ENCODE peak calls at places on chromosomes 5 and 9, in seven cellular contexts. J, M, Q, I, H, W and D are unnamed samples.
A peak's percentile ranks its signal among the peaks of the same experiment; 100 is the strongest.

GRCh38 chr9:86096382-86096781 is 3.0 kb downstream of the GOLM1 start:
- DNase-seq in J (no peak), M (no peak), Q (no peak), I (peak; percentile 49), H (no peak), W (no peak), D (no peak)

GRCh38 chr9:136434580-136435169 is 5.0 kb downstream of the INPP5E start:
- DNase-seq in J (no peak), M (no peak), Q (no peak), I (no peak), H (no peak), W (no peak), D (no peak)

GRCh38 chr9:112180387-112180881 is 5.3 kb upstream of the SUSD1 start:
- DNase-seq in J (no peak), M (no peak), Q (no peak), I (peak; percentile 13), H (peak; percentile 86), W (no peak), D (no peak)

GRCh38 chr5:83721878-83722779 is 1.5 kb upstream of the HAPLN1 start:
- DNase-seq in J (peak; percentile 45), M (no peak), Q (no peak), I (peak; percentile 68), H (peak; percentile 20), W (peak; percentile 91), D (peak; percentile 94)

GRCh38 chr9:110078626-110079025 is 129.3 kb downstream of the C9orf152 start:
- DNase-seq in J (no peak), M (no peak), Q (no peak), I (no peak), H (no peak), W (no peak), D (no peak)

GRCh38 chr9:126860757-126861466 is 473 bp downstream of the ZBTB34 start:
- DNase-seq in J (peak; percentile 47), M (peak; percentile 72), Q (no peak), I (no peak), H (no peak), W (peak; percentile 47), D (peak; percentile 79)

GRCh38 chr5:143495823-143496275 is 92.4 kb upstream of the NR3C1 start:
- DNase-seq in J (no peak), M (no peak), Q (no peak), I (peak; percentile 80), H (no peak), W (no peak), D (no peak)

GRCh38 chr5:73801736-73802135 is 175.7 kb downstream of the ARHGEF28 start:
- DNase-seq in J (no peak), M (no peak), Q (no peak), I (no peak), H (no peak), W (no peak), D (no peak)

GRCh38 chr5:88049737-88050136 is 218.9 kb downstream of the TMEM161B start:
- DNase-seq in J (no peak), M (no peak), Q (no peak), I (no peak), H (no peak), W (no peak), D (no peak)

GRCh38 chr9:111805841-111806241 is 11.1 kb upstream of the SHOC1 start:
- DNase-seq in J (no peak), M (no peak), Q (no peak), I (peak; percentile 76), H (no peak), W (no peak), D (no peak)

GRCh38 chr5:138783976-138784375 is 30.8 kb downstream of the CTNNA1 start:
- DNase-seq in J (no peak), M (no peak), Q (no peak), I (no peak), H (no peak), W (no peak), D (no peak)

GRCh38 chr5:139684350-139684880 is 36.3 kb downstream of the CXXC5 start:
- DNase-seq in J (no peak), M (no peak), Q (no peak), I (no peak), H (no peak), W (no peak), D (no peak)

GRCh38 chr9:113598451-113598850 is 134.9 kb downstream of the RGS3 start:
- DNase-seq in J (no peak), M (peak; percentile 30), Q (no peak), I (no peak), H (no peak), W (no peak), D (no peak)

GRCh38 chr5:147831465-147831864 is at the start of gene SPINK1:
- DNase-seq in J (no peak), M (no peak), Q (no peak), I (no peak), H (no peak), W (peak; percentile 75), D (no peak)

DNA sequence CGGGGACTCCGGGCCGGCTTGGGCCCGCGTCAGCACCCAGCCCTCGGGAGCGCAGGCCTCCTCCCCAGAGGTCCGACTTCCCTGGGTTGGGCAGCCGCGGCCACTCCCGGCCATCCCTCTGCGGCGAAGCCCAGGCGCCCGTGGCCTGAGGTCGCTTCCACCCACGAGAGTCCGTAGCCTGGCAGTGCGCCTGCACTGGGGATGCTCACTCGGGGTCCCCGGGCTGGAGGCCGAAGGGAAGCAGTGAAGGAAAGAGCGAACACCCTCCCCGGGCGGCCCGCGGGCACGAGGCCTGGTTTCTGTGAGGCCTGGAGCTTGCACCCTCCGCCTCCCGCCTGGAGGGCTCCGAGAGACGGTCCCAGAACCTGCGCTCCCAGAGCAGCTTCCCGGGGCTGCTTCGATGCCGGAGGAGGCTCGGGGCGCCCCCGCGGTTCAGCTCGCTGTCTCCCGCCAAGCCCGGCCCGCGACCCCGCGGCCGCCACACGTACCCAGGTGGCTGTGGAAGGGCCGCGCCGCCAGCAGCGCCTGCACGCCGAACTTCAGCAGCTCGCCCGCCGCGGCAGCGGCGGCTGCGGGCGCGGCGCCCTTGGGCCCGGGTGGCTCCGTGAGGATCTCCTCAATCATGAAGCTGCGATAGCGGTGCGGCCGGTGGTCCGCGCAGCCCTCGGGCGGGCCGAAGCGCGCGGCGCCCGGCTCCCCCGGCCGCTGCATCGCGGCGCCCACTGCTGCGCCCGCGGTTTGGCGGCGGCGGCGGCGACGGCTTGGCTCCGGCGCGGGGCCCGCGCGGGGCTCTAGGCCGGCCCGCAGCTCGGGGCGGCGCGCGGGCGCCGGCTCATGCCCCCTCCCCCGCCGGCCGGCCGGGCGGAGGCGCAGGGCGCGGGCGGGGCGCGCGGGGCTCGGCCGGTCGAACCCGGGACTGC is at the start of gene BARX1:
- DNase-seq in J (no peak), M (no peak), Q (no peak), I (no peak), H (no peak), W (no peak), D (peak; percentile 78)
- H3K4me3 ChIP-seq in J (no peak within 1 kb of the TSS), M (peak within 1 kb of the TSS; percentile 50), Q (no peak within 1 kb of the TSS), I (no peak within 1 kb of the TSS), H (no peak within 1 kb of the TSS), W (no peak within 1 kb of the TSS), D (no peak within 1 kb of the TSS)

GRCh38 chr5:172583931-172584511 is 57.0 kb upstream of the NEURL1B start:
- DNase-seq in J (no peak), M (peak; percentile 85), Q (no peak), I (no peak), H (no peak), W (no peak), D (no peak)
- H3K4me3 ChIP-seq in J (no peak overlapping the region), M (no peak overlapping the region), Q (no peak overlapping the region), I (no peak overlapping the region), H (no peak overlapping the region), W (no peak overlapping the region), D (no peak overlapping the region)

GRCh38 chr9:124262596-124263045 is 4.9 kb downstream of the NEK6 start:
- DNase-seq in J (no peak), M (no peak), Q (no peak), I (peak; percentile 41), H (no peak), W (no peak), D (peak; percentile 61)
- H3K4me3 ChIP-seq in J (no peak overlapping the region), M (no peak overlapping the region), Q (peak overlapping the region; percentile 97), I (peak overlapping the region; percentile 46), H (no peak overlapping the region), W (no peak overlapping the region), D (no peak overlapping the region)

DNA sequence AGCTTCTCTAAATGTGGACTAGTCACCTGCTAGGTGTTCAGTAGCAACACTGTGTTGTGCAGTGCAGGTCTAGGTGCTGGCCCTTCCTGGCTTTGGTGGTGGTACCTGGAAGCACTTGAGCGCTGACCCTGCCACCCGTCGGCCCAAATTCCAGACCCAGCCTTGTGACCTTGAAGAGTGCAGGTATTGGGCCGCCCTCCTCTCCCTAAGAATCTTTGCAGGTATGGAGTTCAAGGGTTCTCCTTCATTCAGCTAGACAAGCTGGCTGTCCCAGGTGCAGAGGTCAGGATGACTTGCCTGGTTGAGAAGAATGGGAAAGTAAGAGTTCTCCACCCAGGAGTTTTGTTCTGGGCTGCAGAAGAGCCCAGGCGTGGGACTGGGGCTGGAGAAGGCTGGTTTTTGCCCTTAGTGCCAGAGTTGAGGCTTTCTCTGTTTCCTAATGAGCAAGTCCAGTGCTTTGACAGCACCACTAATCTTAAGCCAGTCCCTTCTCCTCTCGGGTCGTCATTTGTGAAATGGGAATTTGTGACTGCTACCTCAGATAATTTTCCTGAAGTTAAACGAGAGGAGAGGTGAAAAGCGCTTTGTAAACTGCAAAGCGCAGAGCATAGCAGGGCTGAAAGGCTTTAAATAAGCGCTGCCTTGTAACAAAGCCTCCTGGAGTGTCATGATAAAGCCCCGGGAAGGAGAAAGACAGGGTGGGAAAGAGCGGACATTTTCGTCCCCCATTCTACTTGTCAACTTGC is 4.0 kb downstream of the FOXE1 start:
- DNase-seq in J (peak; percentile 36), M (no peak), Q (no peak), I (no peak), H (no peak), W (no peak), D (peak; percentile 59)
- H3K4me3 ChIP-seq in J (peak overlapping the region; percentile 97), M (no peak overlapping the region), Q (no peak overlapping the region), I (no peak overlapping the region), H (no peak overlapping the region), W (no peak overlapping the region), D (peak overlapping the region; percentile 42)

GRCh38 chr5:153572393-153572930 is 82.0 kb downstream of the GRIA1 start:
- DNase-seq in J (no peak), M (no peak), Q (no peak), I (no peak), H (no peak), W (no peak), D (no peak)
- H3K4me3 ChIP-seq in J (no peak overlapping the region), M (no peak overlapping the region), Q (no peak overlapping the region), I (no peak overlapping the region), H (no peak overlapping the region), W (no peak overlapping the region), D (no peak overlapping the region)

DNA sequence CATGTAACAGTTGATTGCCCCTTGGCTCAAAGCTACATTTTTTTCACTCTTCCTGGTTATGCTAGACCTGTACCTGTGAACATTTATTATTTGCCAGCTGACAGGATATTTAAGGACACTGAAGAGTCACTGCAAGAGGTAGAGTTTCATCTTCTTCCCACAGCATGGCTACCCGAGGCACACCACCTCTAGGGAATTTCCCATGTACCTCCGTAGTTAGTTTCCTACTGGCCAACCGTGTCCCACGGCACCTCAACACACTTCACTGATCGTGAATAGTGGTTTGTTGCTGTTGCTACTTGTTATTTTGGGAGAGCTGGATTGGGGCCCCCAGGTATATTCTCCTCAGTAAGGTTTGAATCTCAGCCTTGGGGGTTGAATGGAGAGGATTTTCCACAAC is 648.6 kb downstream of the SEMA5A start:
- DNase-seq in J (peak; percentile 48), M (no peak), Q (no peak), I (no peak), H (no peak), W (no peak), D (no peak)
- H3K4me3 ChIP-seq in J (no peak overlapping the region), M (no peak overlapping the region), Q (no peak overlapping the region), I (no peak overlapping the region), H (no peak overlapping the region), W (no peak overlapping the region), D (no peak overlapping the region)

GRCh38 chr9:92600742-92601261 is 65.0 kb upstream of the ECM2 start:
- DNase-seq in J (no peak), M (no peak), Q (no peak), I (peak; percentile 59), H (no peak), W (no peak), D (peak; percentile 40)
- H3K4me3 ChIP-seq in J (no peak overlapping the region), M (no peak overlapping the region), Q (no peak overlapping the region), I (no peak overlapping the region), H (no peak overlapping the region), W (no peak overlapping the region), D (no peak overlapping the region)